ENCODE peak calls at places on chromosomes 12 and 14, in nine cellular contexts. X is transverse colon, I is lung, Z is sigmoid colon, P is SK-N-SH, B is endothelial cell of umbilical vein, O is tibial nerve, Q is tibial artery, N is uterus. T is an unnamed sample.

GRCh38 chr14:53526190-53526589 is 373.1 kb upstream of the DDHD1 start:
- DNase-seq in X (no peak), Z (no peak), P (no peak), N (no peak), O (no peak), Q (no peak), I (no peak), B (no peak), T (no peak)

GRCh38 chr14:49456589-49456988 is 129.6 kb downstream of the RPS29 start:
- DNase-seq in P (no peak), Z (no peak), O (no peak), Q (no peak), I (no peak), B (no peak), N (no peak), X (no peak), T (no peak)

GRCh38 chr12:123741937-123742572 is 20.0 kb upstream of the DNAH10 start:
- DNase-seq in O (no peak), N (no peak), Z (no peak), Q (no peak), I (no peak), X (no peak), B (no peak), P (no peak), T (no peak)

GRCh38 chr12:12133259-12133658 is 62.5 kb downstream of the BCL2L14 start:
- DNase-seq in Q (no peak), Z (no peak), N (no peak), B (no peak), O (no peak), P (no peak), X (no peak), I (no peak), T (no peak)

GRCh38 chr12:114858388-114859146 is 174.6 kb upstream of the TBX3 start:
- DNase-seq in N (no peak), I (no peak), B (no peak), Z (no peak), P (no peak), X (peak; percentile 29), Q (no peak), O (no peak), T (no peak)

GRCh38 chr12:50258167-50258551 is 25.2 kb downstream of the LIMA1 start:
- DNase-seq in O (peak; percentile 61), B (no peak), N (no peak), X (peak; percentile 43), Q (peak; percentile 83), P (no peak), Z (peak; percentile 82), I (no peak), T (peak; percentile 56)

GRCh38 chr12:76777765-76778216 is 13.9 kb downstream of the ZDHHC17 start:
- DNase-seq in Q (no peak), P (no peak), B (no peak), O (no peak), Z (no peak), I (no peak), N (no peak), X (no peak), T (no peak)

GRCh38 chr14:83379371-83379770 is 1845.7 kb upstream of the SEL1L start:
- DNase-seq in Z (no peak), I (no peak), N (no peak), B (no peak), P (no peak), O (no peak), X (no peak), Q (no peak), T (no peak)

GRCh38 chr12:25052191-25053020 is 103.5 kb upstream of the BCAT1 start:
- DNase-seq in B (no peak), O (no peak), N (no peak), I (peak; percentile 36), X (peak; percentile 31), Z (no peak), Q (no peak), P (no peak), T (peak; percentile 35)

GRCh38 chr14:100774164-100774537 is 47.5 kb downstream of the DLK1 start:
- DNase-seq in O (no peak), I (no peak), Q (peak; percentile 34), Z (peak; percentile 36), X (peak; percentile 2), B (no peak), P (no peak), N (no peak), T (no peak)

GRCh38 chr12:26179829-26180228 is 15.5 kb upstream of the SSPN start:
- DNase-seq in B (no peak), O (no peak), P (no peak), N (no peak), Z (no peak), X (no peak), I (no peak), Q (no peak), T (no peak)

GRCh38 chr14:23550131-23550826 is 1.3 kb downstream of the ZFHX2 start:
- DNase-seq in B (no peak), X (no peak), I (no peak), Q (no peak), Z (no peak), N (no peak), O (no peak), P (peak; percentile 42), T (no peak)

GRCh38 chr12:76698316-76698715 is 65.6 kb upstream of the ZDHHC17 start:
- DNase-seq in X (no peak), O (no peak), I (no peak), Z (no peak), N (no peak), B (no peak), Q (no peak), P (no peak), T (no peak)

GRCh38 chr14:48325486-48325885 is 650.1 kb upstream of the MDGA2 start:
- DNase-seq in P (no peak), N (no peak), Z (no peak), I (no peak), X (no peak), B (no peak), O (no peak), Q (no peak), T (no peak)

GRCh38 chr12:44287545-44287944 is 451.7 kb downstream of the TMEM117 start:
- DNase-seq in N (no peak), I (no peak), P (no peak), O (no peak), X (no peak), Z (no peak), Q (no peak), B (no peak), T (no peak)

GRCh38 chr14:94562019-94562418 is 777 bp downstream of the SERPINA4 start:
- DNase-seq in O (no peak), Z (no peak), Q (peak; percentile 13), X (no peak), I (no peak), P (no peak), B (no peak), N (no peak), T (no peak)

GRCh38 chr14:53523226-53523625 is 370.1 kb upstream of the DDHD1 start:
- DNase-seq in B (no peak), O (no peak), X (no peak), I (no peak), N (no peak), Z (no peak), P (no peak), Q (no peak), T (no peak)

GRCh38 chr12:111767362-111768158 is 827 bp downstream of the ALDH2 start:
- DNase-seq in Z (no peak), I (no peak), P (peak; percentile 54), Q (no peak), N (no peak), X (peak; percentile 58), O (no peak), B (peak; percentile 59), T (no peak)

GRCh38 chr14:51305761-51306160 is 65.7 kb downstream of the TMX1 start:
- DNase-seq in I (no peak), Q (no peak), N (no peak), O (no peak), X (no peak), Z (no peak), B (no peak), P (no peak), T (no peak)

GRCh38 chr14:55893695-55894094 is 224.5 kb upstream of the PELI2 start:
- DNase-seq in X (no peak), B (no peak), O (no peak), I (no peak), P (no peak), Z (no peak), N (no peak), Q (no peak), T (no peak)
- H3K36me3 ChIP-seq in X (no peaks in the 10 kb centered on the region), B (no peaks in the 10 kb centered on the region), O (no peaks in the 10 kb centered on the region), I (no peaks in the 10 kb centered on the region), P (no peaks in the 10 kb centered on the region), Z (no peaks in the 10 kb centered on the region), N (no peaks in the 10 kb centered on the region), Q (no peaks in the 10 kb centered on the region), T (no peaks in the 10 kb centered on the region)

GRCh38 chr14:34324363-34324795 is 137.7 kb downstream of the SPTSSA start:
- DNase-seq in X (peak; percentile 12), O (peak; percentile 60), I (no peak), N (no peak), Z (no peak), P (peak; percentile 52), B (peak; percentile 37), Q (no peak), T (peak; percentile 38)
- TF ChIP-seq CTCF in X (peak; percentile 63), O (peak; percentile 59), I (peak; percentile 21), N (peak; percentile 44), Z (peak; percentile 57), P (peak; percentile 85), B (peak; percentile 34), Q (peak; percentile 46), T (peak; percentile 70)

GRCh38 chr12:57090924-57091632 is 2.2 kb downstream of the NAB2 start:
- DNase-seq in X (no peak), Q (peak; percentile 86), P (peak; percentile 15), N (no peak), O (no peak), I (no peak), B (no peak), Z (peak; percentile 83), T (no peak)
- H3K36me3 ChIP-seq in X (no peaks in the 10 kb centered on the region), Q (peaks cover 39% of the 10 kb centered on the region), P (peaks cover 28% of the 10 kb centered on the region), N (no peaks in the 10 kb centered on the region), O (peaks cover 8% of the 10 kb centered on the region), I (peaks cover 44% of the 10 kb centered on the region), B (peaks cover 31% of the 10 kb centered on the region), Z (peaks cover 30% of the 10 kb centered on the region), T (no peaks in the 10 kb centered on the region)

GRCh38 chr14:64733899-64734298 is 29.7 kb downstream of the PLEKHG3 start:
- DNase-seq in X (no peak), Z (no peak), B (no peak), P (no peak), I (no peak), O (no peak), Q (peak; percentile 45), N (no peak), T (no peak)

GRCh38 chr14:64734990-64735389 is 30.8 kb downstream of the PLEKHG3 start:
- DNase-seq in Z (no peak), B (no peak), I (no peak), Q (peak; percentile 54), X (no peak), P (no peak), O (peak; percentile 28), N (no peak), T (no peak)

GRCh38 chr14:64738306-64738879 is 34.2 kb downstream of the PLEKHG3 start:
- DNase-seq in O (no peak), Z (no peak), N (no peak), Q (no peak), I (no peak), P (no peak), B (no peak), X (no peak), T (no peak)

GRCh38 chr14:64737391-64738305 is 33.4 kb downstream of the PLEKHG3 start:
- DNase-seq in X (no peak), N (no peak), I (no peak), P (no peak), B (no peak), O (no peak), Q (no peak), Z (no peak), T (no peak)

GRCh38 chr14:64736271-64737131 is 32.3 kb downstream of the PLEKHG3 start:
- DNase-seq in O (no peak), Q (peak; percentile 65), P (no peak), I (no peak), N (no peak), B (no peak), X (peak; percentile 76), Z (no peak), T (no peak)
- TF ChIP-seq CTCF in O (no peak), Q (no peak), P (no peak), I (no peak), N (no peak), B (no peak), X (no peak), Z (no peak), T (no peak)